ENCODE peak calls at places on chromosomes 16 and 17, in ten cellular contexts. One of them, this sample, is unnamed.

GRCh38 chr16:89043636-89044393 is 49.8 kb upstream of the ACSF3 start:
- DNase-seq in DND-41: no peak
- DNase-seq in left cardiac atrium: no peak
- DNase-seq in fibroblast of the conjunctiva: no peak
- DNase-seq in CD14-positive monocyte: peak
- DNase-seq in lower lobe of right lung: peak
- DNase-seq in NCI-H460: no peak
- DNase-seq in ACHN: no peak
- DNase-seq in T follicular helper cell: no peak
- DNase-seq in HEK293T: no peak
- DNase-seq in this sample: no peak

GRCh38 chr17:81656118-81656743 is at the start of gene PDE6G:
- DNase-seq in DND-41: no peak
- DNase-seq in left cardiac atrium: no peak
- DNase-seq in fibroblast of the conjunctiva: no peak
- DNase-seq in CD14-positive monocyte: no peak
- DNase-seq in lower lobe of right lung: no peak
- DNase-seq in NCI-H460: no peak
- DNase-seq in ACHN: no peak
- DNase-seq in T follicular helper cell: no peak
- DNase-seq in HEK293T: no peak
- DNase-seq in this sample: no peak

GRCh38 chr16:89020068-89020924 is 43.3 kb upstream of the CBFA2T3 start:
- DNase-seq in DND-41: no peak
- DNase-seq in left cardiac atrium: peak
- DNase-seq in fibroblast of the conjunctiva: no peak
- DNase-seq in CD14-positive monocyte: no peak
- DNase-seq in lower lobe of right lung: peak
- DNase-seq in NCI-H460: peak
- DNase-seq in ACHN: no peak
- DNase-seq in T follicular helper cell: no peak
- DNase-seq in HEK293T: no peak
- DNase-seq in this sample: no peak

GRCh38 chr16:77610496-77610895 is 111.8 kb upstream of the NUDT7 start:
- DNase-seq in DND-41: no peak
- DNase-seq in left cardiac atrium: no peak
- DNase-seq in fibroblast of the conjunctiva: no peak
- DNase-seq in CD14-positive monocyte: no peak
- DNase-seq in lower lobe of right lung: no peak
- DNase-seq in NCI-H460: no peak
- DNase-seq in ACHN: no peak
- DNase-seq in T follicular helper cell: no peak
- DNase-seq in HEK293T: no peak
- DNase-seq in this sample: no peak

GRCh38 chr16:66416981-66417700 is 10.0 kb upstream of the BEAN1 start:
- DNase-seq in DND-41: no peak
- DNase-seq in left cardiac atrium: no peak
- DNase-seq in fibroblast of the conjunctiva: no peak
- DNase-seq in CD14-positive monocyte: no peak
- DNase-seq in lower lobe of right lung: no peak
- DNase-seq in NCI-H460: no peak
- DNase-seq in ACHN: no peak
- DNase-seq in T follicular helper cell: no peak
- DNase-seq in HEK293T: no peak
- DNase-seq in this sample: peak

GRCh38 chr16:14344292-14344691 is 273.2 kb downstream of the MRTFB start:
- DNase-seq in DND-41: no peak
- DNase-seq in left cardiac atrium: no peak
- DNase-seq in fibroblast of the conjunctiva: no peak
- DNase-seq in CD14-positive monocyte: no peak
- DNase-seq in lower lobe of right lung: no peak
- DNase-seq in NCI-H460: no peak
- DNase-seq in ACHN: no peak
- DNase-seq in T follicular helper cell: no peak
- DNase-seq in HEK293T: no peak
- DNase-seq in this sample: no peak

GRCh38 chr17:37342589-37342988 is 33.2 kb upstream of the C17orf78 start:
- DNase-seq in DND-41: no peak
- DNase-seq in left cardiac atrium: no peak
- DNase-seq in fibroblast of the conjunctiva: no peak
- DNase-seq in CD14-positive monocyte: no peak
- DNase-seq in lower lobe of right lung: no peak
- DNase-seq in NCI-H460: no peak
- DNase-seq in ACHN: no peak
- DNase-seq in T follicular helper cell: no peak
- DNase-seq in HEK293T: no peak
- DNase-seq in this sample: no peak

GRCh38 chr17:57881783-57882291 is 32.0 kb upstream of the MRPS23 start:
- DNase-seq in DND-41: no peak
- DNase-seq in left cardiac atrium: no peak
- DNase-seq in fibroblast of the conjunctiva: no peak
- DNase-seq in CD14-positive monocyte: no peak
- DNase-seq in lower lobe of right lung: no peak
- DNase-seq in NCI-H460: no peak
- DNase-seq in ACHN: no peak
- DNase-seq in T follicular helper cell: no peak
- DNase-seq in HEK293T: no peak
- DNase-seq in this sample: no peak

GRCh38 chr16:4373909-4374742 is 2.5 kb downstream of the VASN start:
- DNase-seq in DND-41: no peak
- DNase-seq in left cardiac atrium: peak
- DNase-seq in fibroblast of the conjunctiva: peak
- DNase-seq in CD14-positive monocyte: no peak
- DNase-seq in lower lobe of right lung: peak
- DNase-seq in NCI-H460: no peak
- DNase-seq in ACHN: peak
- DNase-seq in T follicular helper cell: no peak
- DNase-seq in HEK293T: no peak
- DNase-seq in this sample: peak

GRCh38 chr16:27080870-27081269 is 14.1 kb downstream of the C16orf82 start:
- DNase-seq in DND-41: no peak
- DNase-seq in left cardiac atrium: no peak
- DNase-seq in fibroblast of the conjunctiva: no peak
- DNase-seq in CD14-positive monocyte: no peak
- DNase-seq in lower lobe of right lung: no peak
- DNase-seq in NCI-H460: peak
- DNase-seq in ACHN: peak
- DNase-seq in T follicular helper cell: no peak
- DNase-seq in HEK293T: peak
- DNase-seq in this sample: no peak